ENCODE peak calls at places on chromosomes 13 and 19, in nine cellular contexts. One of them, this sample, is unnamed.

GRCh38 chr13:114226088-114226487 is 8.6 kb upstream of the CDC16 start:
- DNase-seq in GM23248: no peak
- DNase-seq in hepatocyte: no peak
- DNase-seq in OCI-LY7: no peak
- DNase-seq in MM.1S: peak; percentile 19
- DNase-seq in HCT116: no peak
- DNase-seq in PC-3: no peak
- DNase-seq in GM23338: no peak
- DNase-seq in SK-N-SH: peak; percentile 52
- DNase-seq in this sample: no peak

GRCh38 chr13:33340631-33341030 is 55.1 kb upstream of the STARD13 start:
- DNase-seq in GM23248: peak; percentile 64
- DNase-seq in hepatocyte: no peak
- DNase-seq in OCI-LY7: no peak
- DNase-seq in MM.1S: no peak
- DNase-seq in HCT116: no peak
- DNase-seq in PC-3: no peak
- DNase-seq in GM23338: no peak
- DNase-seq in SK-N-SH: no peak
- DNase-seq in this sample: no peak

GRCh38 chr13:84812789-84813188 is 930.5 kb upstream of the SLITRK1 start:
- DNase-seq in GM23248: no peak
- DNase-seq in hepatocyte: no peak
- DNase-seq in OCI-LY7: no peak
- DNase-seq in MM.1S: no peak
- DNase-seq in HCT116: no peak
- DNase-seq in PC-3: no peak
- DNase-seq in GM23338: no peak
- DNase-seq in SK-N-SH: no peak
- DNase-seq in this sample: no peak

GRCh38 chr19:46863818-46864629 is 3.2 kb downstream of the ARHGAP35 start:
- DNase-seq in GM23248: peak; percentile 47
- DNase-seq in hepatocyte: no peak
- DNase-seq in OCI-LY7: no peak
- DNase-seq in MM.1S: no peak
- DNase-seq in HCT116: no peak
- DNase-seq in PC-3: peak; percentile 73
- DNase-seq in GM23338: peak; percentile 92
- DNase-seq in SK-N-SH: peak; percentile 47
- DNase-seq in this sample: peak; percentile 82

GRCh38 chr19:45234089-45234869 is 10.9 kb downstream of the EXOC3L2 start:
- DNase-seq in GM23248: peak; percentile 20
- DNase-seq in hepatocyte: no peak
- DNase-seq in OCI-LY7: no peak
- DNase-seq in MM.1S: no peak
- DNase-seq in HCT116: no peak
- DNase-seq in PC-3: no peak
- DNase-seq in GM23338: peak; percentile 73
- DNase-seq in SK-N-SH: peak; percentile 60
- DNase-seq in this sample: peak; percentile 65

GRCh38 chr19:10290876-10291553 is 1.3 kb downstream of the ICAM5 start:
- DNase-seq in GM23248: peak; percentile 80
- DNase-seq in hepatocyte: peak; percentile 58
- DNase-seq in OCI-LY7: peak; percentile 42
- DNase-seq in MM.1S: peak; percentile 32
- DNase-seq in HCT116: peak; percentile 50
- DNase-seq in PC-3: peak; percentile 56
- DNase-seq in GM23338: peak; percentile 76
- DNase-seq in SK-N-SH: peak; percentile 70
- DNase-seq in this sample: peak; percentile 65

GRCh38 chr13:25267715-25268114 is 19.6 kb downstream of the MTMR6 start:
- DNase-seq in GM23248: peak; percentile 45
- DNase-seq in hepatocyte: no peak
- DNase-seq in OCI-LY7: peak; percentile 33
- DNase-seq in MM.1S: no peak
- DNase-seq in HCT116: no peak
- DNase-seq in PC-3: peak; percentile 18
- DNase-seq in GM23338: no peak
- DNase-seq in SK-N-SH: peak; percentile 17
- DNase-seq in this sample: no peak

GRCh38 chr13:98386632-98387031 is 190.3 kb downstream of the STK24 start:
- DNase-seq in GM23248: no peak
- DNase-seq in hepatocyte: peak; percentile 45
- DNase-seq in OCI-LY7: no peak
- DNase-seq in MM.1S: no peak
- DNase-seq in HCT116: no peak
- DNase-seq in PC-3: no peak
- DNase-seq in GM23338: no peak
- DNase-seq in SK-N-SH: peak; percentile 36
- DNase-seq in this sample: no peak

GRCh38 chr19:2887391-2887914 is 13.3 kb upstream of the ZNF57 start:
- DNase-seq in GM23248: peak; percentile 80
- DNase-seq in hepatocyte: peak; percentile 76
- DNase-seq in OCI-LY7: peak; percentile 82
- DNase-seq in MM.1S: peak; percentile 53
- DNase-seq in HCT116: peak; percentile 64
- DNase-seq in PC-3: peak; percentile 79
- DNase-seq in GM23338: peak; percentile 90
- DNase-seq in SK-N-SH: peak; percentile 78
- DNase-seq in this sample: peak; percentile 66

GRCh38 chr13:33999830-34000605 is 182.1 kb downstream of the RFC3 start:
- DNase-seq in GM23248: peak; percentile 22
- DNase-seq in hepatocyte: no peak
- DNase-seq in OCI-LY7: no peak
- DNase-seq in MM.1S: no peak
- DNase-seq in HCT116: no peak
- DNase-seq in PC-3: peak; percentile 77
- DNase-seq in GM23338: no peak
- DNase-seq in SK-N-SH: no peak
- DNase-seq in this sample: no peak

DNA sequence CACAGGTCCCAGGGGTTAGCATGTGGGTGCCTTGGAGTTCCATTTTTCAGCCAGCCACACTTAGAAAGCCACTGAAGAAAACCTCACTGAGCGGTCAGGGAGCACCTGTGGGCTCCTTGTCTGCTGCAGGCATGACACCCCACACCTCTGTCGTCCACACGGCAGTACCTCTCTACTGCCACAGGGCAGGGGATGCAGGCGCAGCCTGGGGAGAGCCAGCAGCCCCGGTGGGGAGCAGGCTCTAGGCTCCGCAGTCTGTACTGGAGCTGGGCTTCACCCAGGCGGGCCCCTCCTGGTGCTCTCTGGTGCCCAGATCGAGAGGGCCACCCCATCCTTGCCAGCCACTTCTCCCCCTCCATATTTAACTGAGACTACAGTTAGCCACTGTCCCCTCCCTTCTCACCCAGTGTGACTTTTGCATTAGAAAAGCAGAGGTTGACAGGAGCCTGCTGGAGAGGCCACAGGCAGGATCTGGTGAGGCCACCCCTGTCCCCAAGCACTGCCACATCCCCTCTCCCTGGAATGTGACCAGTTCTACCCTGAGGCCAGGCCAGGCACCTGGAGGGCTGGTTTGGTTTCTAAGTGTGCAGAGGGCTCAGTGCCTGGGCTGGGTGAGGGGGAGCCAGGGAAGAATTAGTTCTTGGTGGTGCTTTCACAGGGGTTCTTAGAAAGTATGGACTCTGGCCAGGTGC is 104.4 kb downstream of the KDM4B start:
- DNase-seq in GM23248: no peak
- DNase-seq in hepatocyte: no peak
- DNase-seq in OCI-LY7: no peak
- DNase-seq in MM.1S: no peak
- DNase-seq in HCT116: no peak
- DNase-seq in PC-3: no peak
- DNase-seq in GM23338: peak; percentile 51
- DNase-seq in SK-N-SH: no peak
- DNase-seq in this sample: no peak
- H4K20me1 ChIP-seq in GM23248: no peaks in the 10 kb centered on the region
- H4K20me1 ChIP-seq in hepatocyte: no peaks in the 10 kb centered on the region
- H4K20me1 ChIP-seq in OCI-LY7: no peaks in the 10 kb centered on the region
- H4K20me1 ChIP-seq in MM.1S: no peaks in the 10 kb centered on the region
- H4K20me1 ChIP-seq in HCT116: no peaks in the 10 kb centered on the region
- H4K20me1 ChIP-seq in PC-3: no peaks in the 10 kb centered on the region
- H4K20me1 ChIP-seq in GM23338: peaks cover 10% of the 10 kb centered on the region
- H4K20me1 ChIP-seq in SK-N-SH: peaks cover 10% of the 10 kb centered on the region
- H4K20me1 ChIP-seq in this sample: peaks cover 48% of the 10 kb centered on the region

GRCh38 chr13:23349127-23349897 is 84.2 kb downstream of the SACS start:
- DNase-seq in GM23248: peak; percentile 71
- DNase-seq in hepatocyte: no peak
- DNase-seq in OCI-LY7: no peak
- DNase-seq in MM.1S: no peak
- DNase-seq in HCT116: no peak
- DNase-seq in PC-3: no peak
- DNase-seq in GM23338: no peak
- DNase-seq in SK-N-SH: no peak
- DNase-seq in this sample: no peak
- TF ChIP-seq EZH2phosphoT487 in GM23248: no peak
- TF ChIP-seq EZH2phosphoT487 in hepatocyte: no peak
- TF ChIP-seq EZH2phosphoT487 in OCI-LY7: no peak
- TF ChIP-seq EZH2phosphoT487 in MM.1S: no peak
- TF ChIP-seq EZH2phosphoT487 in HCT116: no peak
- TF ChIP-seq EZH2phosphoT487 in PC-3: no peak
- TF ChIP-seq EZH2phosphoT487 in GM23338: no peak
- TF ChIP-seq EZH2phosphoT487 in SK-N-SH: no peak
- TF ChIP-seq EZH2phosphoT487 in this sample: no peak

DNA sequence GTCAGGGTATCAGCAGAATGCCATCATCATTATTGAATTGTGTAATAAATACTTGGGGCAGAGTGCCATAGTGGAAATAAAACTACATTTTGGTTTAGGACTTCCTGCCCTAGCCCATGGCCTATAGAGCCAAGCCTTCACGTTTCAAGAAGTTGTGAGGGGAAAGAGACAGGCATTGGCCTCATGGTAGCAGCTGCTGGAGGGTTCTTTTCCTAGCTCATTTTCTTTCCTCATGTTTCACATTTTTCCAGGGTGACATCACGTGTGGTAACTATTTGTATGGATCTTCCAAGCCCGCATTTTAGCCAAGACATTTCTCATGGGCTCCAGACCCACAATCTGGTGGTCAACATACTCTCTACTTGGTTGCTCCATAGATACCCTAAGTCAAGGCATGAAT is 80.4 kb downstream of the LRCH1 start:
- DNase-seq in GM23248: peak; percentile 76
- DNase-seq in hepatocyte: no peak
- DNase-seq in OCI-LY7: no peak
- DNase-seq in MM.1S: no peak
- DNase-seq in HCT116: no peak
- DNase-seq in PC-3: peak; percentile 11
- DNase-seq in GM23338: no peak
- DNase-seq in SK-N-SH: no peak
- DNase-seq in this sample: no peak
- H3K79me2 ChIP-seq in GM23248: peaks cover 87% of the 10 kb centered on the region
- H3K79me2 ChIP-seq in hepatocyte: peaks cover 93% of the 10 kb centered on the region
- H3K79me2 ChIP-seq in OCI-LY7: peaks cover 76% of the 10 kb centered on the region
- H3K79me2 ChIP-seq in MM.1S: peaks cover 14% of the 10 kb centered on the region
- H3K79me2 ChIP-seq in HCT116: peaks cover 54% of the 10 kb centered on the region
- H3K79me2 ChIP-seq in PC-3: peaks cover 18% of the 10 kb centered on the region
- H3K79me2 ChIP-seq in GM23338: peaks cover 45% of the 10 kb centered on the region
- H3K79me2 ChIP-seq in SK-N-SH: peaks cover 70% of the 10 kb centered on the region
- H3K79me2 ChIP-seq in this sample: no peaks in the 10 kb centered on the region

DNA sequence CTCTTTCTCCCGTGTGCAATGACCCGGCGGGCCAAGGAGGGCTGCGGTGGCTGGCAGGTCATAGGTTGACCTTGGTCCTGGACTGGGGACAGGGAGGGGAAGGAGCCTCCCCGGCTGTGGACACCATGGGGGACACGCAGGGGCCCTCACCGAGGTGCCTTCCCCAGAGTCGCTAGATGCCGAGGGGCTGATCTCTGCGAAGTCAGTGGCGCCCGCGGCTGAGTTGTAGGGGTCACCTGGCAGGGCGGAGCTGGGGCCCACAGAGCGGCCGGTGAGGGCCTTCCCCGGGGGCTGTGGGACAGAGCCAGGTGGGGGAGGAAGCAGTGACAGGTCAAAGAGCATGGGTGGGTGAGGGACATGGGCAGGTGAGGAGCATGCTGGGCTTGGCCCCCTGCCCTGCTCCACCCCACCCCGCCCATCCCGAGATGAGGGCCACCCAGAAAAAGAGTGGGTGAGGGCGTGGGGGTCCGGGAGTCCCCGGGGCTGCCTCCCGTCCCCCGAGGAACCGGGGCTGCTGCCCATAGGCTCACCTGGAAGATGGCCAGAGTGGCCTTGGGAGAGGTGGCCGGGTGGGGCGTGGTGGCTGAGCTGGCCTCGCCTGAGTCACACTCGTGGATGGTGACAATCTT is 3.6 kb downstream of the CBARP start:
- DNase-seq in GM23248: no peak
- DNase-seq in hepatocyte: no peak
- DNase-seq in OCI-LY7: no peak
- DNase-seq in MM.1S: no peak
- DNase-seq in HCT116: no peak
- DNase-seq in PC-3: no peak
- DNase-seq in GM23338: no peak
- DNase-seq in SK-N-SH: no peak
- DNase-seq in this sample: no peak
- H4K20me1 ChIP-seq in GM23248: no peaks in the 10 kb centered on the region
- H4K20me1 ChIP-seq in hepatocyte: no peaks in the 10 kb centered on the region
- H4K20me1 ChIP-seq in OCI-LY7: no peaks in the 10 kb centered on the region
- H4K20me1 ChIP-seq in MM.1S: no peaks in the 10 kb centered on the region
- H4K20me1 ChIP-seq in HCT116: no peaks in the 10 kb centered on the region
- H4K20me1 ChIP-seq in PC-3: no peaks in the 10 kb centered on the region
- H4K20me1 ChIP-seq in GM23338: peaks cover 4% of the 10 kb centered on the region
- H4K20me1 ChIP-seq in SK-N-SH: peaks cover 24% of the 10 kb centered on the region
- H4K20me1 ChIP-seq in this sample: peaks cover 19% of the 10 kb centered on the region

DNA sequence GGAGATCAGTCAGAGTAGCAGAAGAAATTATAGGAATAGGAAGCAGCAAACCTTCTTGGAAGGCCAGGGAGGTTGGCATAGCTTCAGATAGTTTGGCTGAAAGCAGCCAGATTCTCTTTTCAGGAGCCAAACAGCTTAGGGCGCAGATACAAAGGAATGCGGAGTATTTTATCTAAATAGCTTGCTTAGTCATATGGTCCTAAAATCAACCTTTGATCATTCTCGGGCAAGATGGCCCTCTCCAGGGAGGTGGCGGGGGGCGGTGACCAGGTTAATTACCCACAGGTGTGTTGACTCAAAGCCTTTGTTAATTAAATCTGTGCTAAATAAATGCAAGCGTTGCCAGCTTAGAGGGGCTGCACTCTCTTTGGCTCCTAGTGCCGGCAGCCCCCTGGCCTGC is 12.5 kb upstream of the NCR1 start:
- DNase-seq in GM23248: no peak
- DNase-seq in hepatocyte: no peak
- DNase-seq in OCI-LY7: no peak
- DNase-seq in MM.1S: no peak
- DNase-seq in HCT116: no peak
- DNase-seq in PC-3: no peak
- DNase-seq in GM23338: peak; percentile 94
- DNase-seq in SK-N-SH: no peak
- DNase-seq in this sample: no peak
- TF ChIP-seq EZH2phosphoT487 in GM23248: no peak
- TF ChIP-seq EZH2phosphoT487 in hepatocyte: no peak
- TF ChIP-seq EZH2phosphoT487 in OCI-LY7: no peak
- TF ChIP-seq EZH2phosphoT487 in MM.1S: no peak
- TF ChIP-seq EZH2phosphoT487 in HCT116: no peak
- TF ChIP-seq EZH2phosphoT487 in PC-3: no peak
- TF ChIP-seq EZH2phosphoT487 in GM23338: no peak
- TF ChIP-seq EZH2phosphoT487 in SK-N-SH: no peak
- TF ChIP-seq EZH2phosphoT487 in this sample: no peak

GRCh38 chr19:4052114-4052992 is 14.3 kb downstream of the ZBTB7A start:
- DNase-seq in GM23248: peak; percentile 81
- DNase-seq in hepatocyte: peak; percentile 87
- DNase-seq in OCI-LY7: no peak
- DNase-seq in MM.1S: no peak
- DNase-seq in HCT116: no peak
- DNase-seq in PC-3: peak; percentile 64
- DNase-seq in GM23338: no peak
- DNase-seq in SK-N-SH: no peak
- DNase-seq in this sample: no peak
- H3K79me2 ChIP-seq in GM23248: peaks cover 97% of the 10 kb centered on the region
- H3K79me2 ChIP-seq in hepatocyte: peaks cover 89% of the 10 kb centered on the region
- H3K79me2 ChIP-seq in OCI-LY7: peaks cover 70% of the 10 kb centered on the region
- H3K79me2 ChIP-seq in MM.1S: peaks cover 85% of the 10 kb centered on the region
- H3K79me2 ChIP-seq in HCT116: peaks cover 95% of the 10 kb centered on the region
- H3K79me2 ChIP-seq in PC-3: peaks cover 83% of the 10 kb centered on the region
- H3K79me2 ChIP-seq in GM23338: peaks cover 61% of the 10 kb centered on the region
- H3K79me2 ChIP-seq in SK-N-SH: peaks cover 95% of the 10 kb centered on the region
- H3K79me2 ChIP-seq in this sample: peaks cover 37% of the 10 kb centered on the region